ENCODE peak calls at places on chromosomes 5 and 9, in four cellular contexts. W is hippocampal formation, Q is GDM1, U is NCI-H460. Z is an unnamed sample.

GRCh38 chr9:135968601-135969000 is 7.4 kb upstream of the UBAC1 start:
- DNase-seq in Q (no peak), U (no peak), W (no peak), Z (no peak)

GRCh38 chr5:139650031-139650688 is 2.0 kb downstream of the CXXC5 start:
- DNase-seq in W (no peak), U (no peak), Q (no peak), Z (no peak)

GRCh38 chr9:95822583-95823431 is 52.7 kb upstream of the ERCC6L2 start:
- DNase-seq in U (no peak), Q (no peak), W (no peak), Z (no peak)

GRCh38 chr9:89774971-89775370 is 170.2 kb downstream of the GADD45G start:
- DNase-seq in W (no peak), U (no peak), Q (no peak), Z (no peak)

GRCh38 chr5:157516016-157516415 is 56.0 kb downstream of the NIPAL4 start:
- DNase-seq in Q (no peak), W (no peak), U (no peak), Z (no peak)

GRCh38 chr9:75378036-75378435 is 289.7 kb downstream of the OSTF1 start:
- DNase-seq in Q (no peak), W (no peak), U (peak; percentile 18), Z (no peak)

GRCh38 chr9:88952976-88953375 is 38.3 kb upstream of the S1PR3 start:
- DNase-seq in U (no peak), Q (no peak), W (no peak), Z (no peak)

GRCh38 chr5:32984851-32985250 is 273.7 kb downstream of the NPR3 start:
- DNase-seq in W (no peak), U (no peak), Q (no peak), Z (no peak)

GRCh38 chr9:124256517-124257069 is 1.2 kb upstream of the NEK6 start:
- DNase-seq in W (no peak), Q (no peak), U (no peak), Z (no peak)

GRCh38 chr5:119059740-119060255 is 11.1 kb upstream of the DMXL1 start:
- DNase-seq in U (no peak), W (no peak), Q (no peak), Z (no peak)

GRCh38 chr9:134642385-134643181 is 980 bp downstream of the COL5A1 start:
- DNase-seq in U (no peak), W (no peak), Q (no peak), Z (no peak)

GRCh38 chr9:108103294-108103693 is 613.7 kb upstream of the KLF4 start:
- DNase-seq in Q (no peak), U (no peak), W (no peak), Z (no peak)

GRCh38 chr9:123373941-123374340 is 17.9 kb downstream of the CRB2 start:
- DNase-seq in U (no peak), W (no peak), Q (no peak), Z (no peak)

GRCh38 chr5:143083006-143083405 is 312.8 kb downstream of the ARHGAP26 start:
- DNase-seq in U (no peak), Q (no peak), W (no peak), Z (no peak)

GRCh38 chr5:108101105-108101504 is 280.8 kb downstream of the FBXL17 start:
- DNase-seq in Q (no peak), U (no peak), W (peak; percentile 72), Z (no peak)

GRCh38 chr5:151080620-151081425 is at the start of gene TNIP1:
- DNase-seq in U (peak; percentile 82), Q (peak; percentile 92), W (peak; percentile 87), Z (peak; percentile 88)

GRCh38 chr5:39518516-39518915 is 93.7 kb upstream of the DAB2 start:
- DNase-seq in U (no peak), W (no peak), Q (no peak), Z (no peak)

GRCh38 chr9:126935630-126936029 is 21.0 kb downstream of the RALGPS1 start:
- DNase-seq in W (no peak), Q (no peak), U (no peak), Z (no peak)

GRCh38 chr9:77092536-77092935 is 73.1 kb downstream of the FOXB2 start:
- DNase-seq in U (peak; percentile 37), Q (no peak), W (no peak), Z (no peak)

GRCh38 chr5:95809414-95809960 is 13.0 kb downstream of the GLRX start:
- DNase-seq in W (no peak), Q (no peak), U (no peak), Z (no peak)

GRCh38 chr9:24416136-24416535 is 129.6 kb downstream of the IZUMO3 start:
- DNase-seq in U (no peak), W (no peak), Q (no peak), Z (no peak)

Z was measured in CD14-positive monocyte.